ENCODE peak calls at places on chromosomes 6 and 20, in seven cellular contexts. Q, I, O, U, J, N and W are unnamed samples.

GRCh38 chr6:112906737-112907136 is 559.6 kb downstream of the RFPL4B start:
- DNase-seq in O (no peak), Q (no peak), N (no peak), J (peak; percentile 54), I (peak; percentile 66), U (no peak), W (peak; percentile 93)

GRCh38 chr6:170279977-170280688 is 10.7 kb downstream of the DLL1 start:
- DNase-seq in U (peak; percentile 45), J (peak; percentile 66), N (no peak), Q (no peak), O (peak; percentile 87), I (peak; percentile 14), W (peak; percentile 59)

GRCh38 chr6:38708483-38708882 is 5.5 kb upstream of the GLO1 start:
- DNase-seq in J (no peak), N (no peak), Q (no peak), U (no peak), O (no peak), I (peak; percentile 19), W (peak; percentile 22)

GRCh38 chr6:168165373-168165772 is 86.4 kb upstream of the FRMD1 start:
- DNase-seq in J (peak; percentile 76), N (no peak), Q (peak; percentile 22), O (no peak), I (no peak), U (no peak), W (no peak)

GRCh38 chr6:313917-314316 is 21.6 kb downstream of the DUSP22 start:
- DNase-seq in Q (no peak), N (no peak), U (no peak), O (no peak), I (no peak), J (no peak), W (no peak)

GRCh38 chr6:155014137-155014536 is 19.0 kb downstream of the TIAM2 start:
- DNase-seq in O (no peak), U (no peak), I (no peak), Q (no peak), J (no peak), N (no peak), W (no peak)

GRCh38 chr6:140062042-140063041 is 687.9 kb upstream of the CITED2 start:
- DNase-seq in I (peak; percentile 98), U (no peak), N (no peak), O (peak; percentile 82), J (peak; percentile 91), Q (peak; percentile 76), W (peak; percentile 95)

GRCh38 chr6:33008944-33009861 is at the start of gene HLA-DOA:
- DNase-seq in N (no peak), I (peak; percentile 8), O (peak; percentile 68), Q (no peak), U (peak; percentile 94), J (peak; percentile 23), W (peak; percentile 13)

GRCh38 chr6:90131614-90132423 is 164.8 kb downstream of the BACH2 start:
- DNase-seq in J (peak; percentile 92), O (no peak), N (no peak), U (no peak), I (peak; percentile 84), Q (peak; percentile 77), W (peak; percentile 61)

GRCh38 chr6:168525114-168525513 is 84.1 kb downstream of the SMOC2 start:
- DNase-seq in O (peak; percentile 15), U (peak; percentile 25), I (no peak), J (no peak), Q (no peak), N (no peak), W (no peak)

GRCh38 chr6:33313105-33313708 is 671 bp downstream of the TAPBP start:
- DNase-seq in J (peak; percentile 80), Q (no peak), I (peak; percentile 27), O (peak; percentile 76), U (peak; percentile 86), N (no peak), W (peak; percentile 60)

GRCh38 chr20:41135187-41135887 is 2.0 kb upstream of the PLCG1 start:
- DNase-seq in N (no peak), J (peak; percentile 41), I (no peak), U (peak; percentile 90), O (peak; percentile 67), Q (no peak), W (peak; percentile 32)

GRCh38 chr6:13573669-13574110 is 711 bp upstream of the SIRT5 start:
- DNase-seq in I (peak; percentile 27), Q (no peak), O (peak; percentile 80), J (peak; percentile 81), U (peak; percentile 73), N (peak; percentile 58), W (peak; percentile 47)

GRCh38 chr6:44667226-44667625 is 279.7 kb downstream of the CDC5L start:
- DNase-seq in O (no peak), U (peak; percentile 94), Q (peak; percentile 94), I (peak; percentile 75), J (peak; percentile 94), N (no peak), W (peak; percentile 90)

GRCh38 chr6:136967874-136968752 is 46.0 kb downstream of the SLC35D3 start:
- DNase-seq in I (peak; percentile 61), Q (peak; percentile 60), O (peak; percentile 91), N (peak; percentile 64), J (peak; percentile 78), U (peak; percentile 93), W (peak; percentile 72)

GRCh38 chr20:34268851-34269668 is 27.8 kb downstream of the ASIP start:
- DNase-seq in J (peak; percentile 48), I (peak; percentile 19), N (no peak), Q (no peak), U (peak; percentile 82), O (no peak), W (peak; percentile 53)

GRCh38 chr6:11500008-11500407 is 37.5 kb upstream of the TMEM170B start:
- DNase-seq in U (no peak), J (peak; percentile 68), Q (no peak), N (no peak), I (peak; percentile 15), O (no peak), W (peak; percentile 36)

GRCh38 chr6:134253681-134254080 is 64.2 kb downstream of the SGK1 start:
- DNase-seq in Q (no peak), U (no peak), J (peak; percentile 83), I (peak; percentile 57), N (no peak), O (peak; percentile 72), W (peak; percentile 93)

GRCh38 chr20:22800161-22800560 is 215.8 kb upstream of the FOXA2 start:
- DNase-seq in Q (no peak), J (no peak), U (no peak), N (no peak), O (no peak), I (no peak), W (no peak)

DNA sequence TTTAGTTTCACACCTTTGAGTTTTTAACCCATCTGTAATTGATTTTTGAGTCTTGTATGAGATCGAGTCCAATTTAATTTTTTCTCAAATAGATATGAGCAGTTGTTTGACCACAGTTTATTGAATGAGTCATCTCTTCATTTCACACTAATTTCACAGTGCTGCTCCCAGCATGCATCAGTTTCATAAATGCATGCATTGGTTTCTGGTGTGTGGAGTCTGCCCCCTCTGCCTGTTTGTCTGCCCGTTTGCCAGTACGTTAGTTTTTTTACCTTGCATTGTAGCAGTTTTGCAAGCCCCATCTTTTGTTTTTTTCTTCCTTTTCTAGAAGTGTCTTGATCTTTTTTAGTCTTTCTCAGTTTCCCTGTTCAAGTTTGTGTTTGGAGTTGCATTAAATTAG is 11.9 kb downstream of the SLX4IP start:
- DNase-seq in Q (no peak), N (no peak), U (no peak), J (peak; percentile 70), I (peak; percentile 89), O (no peak), W (peak; percentile 82)
- H3K4me3 ChIP-seq in Q (no peak overlapping the region), N (no peak overlapping the region), U (no peak overlapping the region), J (peak overlapping the region; percentile 45), I (no peak overlapping the region), O (peak overlapping the region; percentile 28), W (peak overlapping the region; percentile 63)

DNA sequence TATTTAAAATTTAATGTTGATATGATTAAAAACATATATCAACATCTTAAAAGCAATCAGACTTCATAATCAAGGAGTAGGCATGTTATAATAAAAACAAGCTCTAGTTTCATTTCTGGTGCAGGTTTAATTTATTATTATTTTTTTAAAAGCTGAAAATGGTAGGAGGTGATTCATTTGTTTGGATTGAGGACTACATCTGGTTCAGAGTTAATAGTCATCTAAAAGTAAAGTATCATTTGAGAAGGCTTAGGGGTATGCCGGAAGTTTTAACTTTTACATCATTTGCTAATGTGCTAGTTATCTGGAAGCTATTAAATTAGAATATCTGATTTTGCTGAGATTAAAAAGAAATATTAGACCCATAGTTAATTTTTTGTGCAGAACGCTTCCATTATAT is 169.5 kb upstream of the LAMA2 start:
- DNase-seq in U (no peak), N (no peak), I (peak; percentile 49), Q (no peak), J (peak; percentile 71), O (no peak), W (peak; percentile 50)
- H3K4me3 ChIP-seq in U (no peak overlapping the region), N (no peak overlapping the region), I (no peak overlapping the region), Q (no peak overlapping the region), J (peak overlapping the region; percentile 2), O (no peak overlapping the region), W (no peak overlapping the region)

DNA sequence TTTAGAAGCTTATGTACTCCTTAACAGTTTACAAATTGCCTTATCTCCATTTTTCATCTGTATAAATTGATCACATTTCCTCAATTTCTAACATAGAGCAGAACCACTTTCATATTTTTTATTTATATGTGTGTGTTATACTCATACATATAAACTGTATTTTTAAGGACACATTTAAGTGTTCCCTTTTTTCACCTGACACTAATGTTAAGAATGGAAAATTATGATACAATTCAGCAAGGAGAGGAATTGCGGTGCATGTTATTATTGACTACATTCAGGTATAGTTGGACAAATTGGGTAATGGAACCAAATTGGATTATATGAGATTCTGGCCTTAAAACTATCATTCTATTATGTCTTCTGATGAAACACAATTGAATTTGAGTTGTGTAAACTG is 479.1 kb upstream of the FLRT3 start:
- DNase-seq in U (no peak), O (no peak), N (no peak), J (no peak), I (no peak), Q (no peak), W (no peak)
- H3K4me3 ChIP-seq in U (no peak overlapping the region), O (no peak overlapping the region), N (no peak overlapping the region), J (no peak overlapping the region), I (no peak overlapping the region), Q (no peak overlapping the region), W (no peak overlapping the region)

GRCh38 chr6:125853740-125854139 is 63.0 kb downstream of the NCOA7 start:
- DNase-seq in N (no peak), I (peak; percentile 25), O (no peak), U (no peak), J (no peak), Q (no peak), W (peak; percentile 28)

GRCh38 chr6:125857846-125858245 is 67.1 kb downstream of the NCOA7 start:
- DNase-seq in Q (no peak), I (no peak), O (no peak), N (no peak), U (no peak), J (no peak), W (no peak)

GRCh38 chr6:125854355-125854754 is 63.6 kb downstream of the NCOA7 start:
- DNase-seq in N (no peak), J (no peak), Q (no peak), O (no peak), U (no peak), I (no peak), W (no peak)

GRCh38 chr6:125853168-125853567 is 62.4 kb downstream of the NCOA7 start:
- DNase-seq in O (no peak), U (no peak), N (no peak), I (no peak), J (no peak), Q (no peak), W (no peak)

DNA sequence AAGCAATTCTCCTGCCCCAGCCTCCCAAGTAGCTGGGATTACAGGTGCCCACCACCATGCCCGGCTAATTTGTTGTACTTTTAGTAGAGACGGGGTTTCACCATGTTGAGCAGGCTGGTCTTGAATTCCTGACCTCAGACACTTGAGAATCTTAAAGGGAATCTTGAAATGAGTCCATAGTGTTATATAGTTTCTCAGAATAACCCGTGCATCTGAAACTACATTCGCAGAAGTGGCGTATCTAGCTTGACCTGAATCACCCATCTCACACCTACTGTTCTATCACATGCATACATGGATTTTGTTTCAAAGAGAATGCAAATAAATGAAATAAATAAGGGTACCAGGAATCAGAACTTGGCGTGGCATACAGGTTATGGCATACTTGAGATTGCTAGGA is 65.0 kb downstream of the NCOA7 start:
- DNase-seq in O (no peak), J (no peak), U (no peak), Q (no peak), N (no peak), I (no peak), W (no peak)
- H3K4me3 ChIP-seq in O (no peak overlapping the region), J (no peak overlapping the region), U (no peak overlapping the region), Q (no peak overlapping the region), N (no peak overlapping the region), I (no peak overlapping the region), W (no peak overlapping the region)